ENCODE peak calls at places on chromosomes 5 and 9, in ten cellular contexts. One of them, this sample, is unnamed.

GRCh38 chr5:149549461-149550266 is 1.6 kb downstream of the CSNK1A1 start:
- DNase-seq in AG04449: no peak
- DNase-seq in H1: no peak
- DNase-seq in IMR-90: peak
- DNase-seq in activated CD8-positive, alpha-beta T cell treated with anti-CD3 and anti-CD28 coated beads for 36 hours: peak
- DNase-seq in GM20000: peak
- DNase-seq in dorsolateral prefrontal cortex: no peak
- DNase-seq in A673: peak
- DNase-seq in tibial artery: no peak
- DNase-seq in natural killer cell: no peak
- DNase-seq in this sample: peak

GRCh38 chr5:6162175-6162574 is 216.2 kb downstream of the MED10 start:
- DNase-seq in AG04449: no peak
- DNase-seq in H1: no peak
- DNase-seq in IMR-90: no peak
- DNase-seq in activated CD8-positive, alpha-beta T cell treated with anti-CD3 and anti-CD28 coated beads for 36 hours: no peak
- DNase-seq in GM20000: no peak
- DNase-seq in dorsolateral prefrontal cortex: no peak
- DNase-seq in A673: no peak
- DNase-seq in tibial artery: no peak
- DNase-seq in natural killer cell: no peak
- DNase-seq in this sample: no peak

GRCh38 chr5:169837686-169838085 is 142.6 kb downstream of the INSYN2B start:
- DNase-seq in AG04449: no peak
- DNase-seq in H1: no peak
- DNase-seq in IMR-90: no peak
- DNase-seq in activated CD8-positive, alpha-beta T cell treated with anti-CD3 and anti-CD28 coated beads for 36 hours: no peak
- DNase-seq in GM20000: no peak
- DNase-seq in dorsolateral prefrontal cortex: no peak
- DNase-seq in A673: no peak
- DNase-seq in tibial artery: no peak
- DNase-seq in natural killer cell: no peak
- DNase-seq in this sample: no peak

GRCh38 chr5:25393321-25393720 is 748.5 kb upstream of the CDH10 start:
- DNase-seq in AG04449: no peak
- DNase-seq in H1: no peak
- DNase-seq in IMR-90: no peak
- DNase-seq in activated CD8-positive, alpha-beta T cell treated with anti-CD3 and anti-CD28 coated beads for 36 hours: no peak
- DNase-seq in GM20000: no peak
- DNase-seq in dorsolateral prefrontal cortex: no peak
- DNase-seq in A673: no peak
- DNase-seq in tibial artery: no peak
- DNase-seq in natural killer cell: no peak
- DNase-seq in this sample: no peak

GRCh38 chr5:141747152-141747640 is 65.2 kb upstream of the ARAP3 start:
- DNase-seq in AG04449: no peak
- DNase-seq in H1: peak
- DNase-seq in IMR-90: peak
- DNase-seq in activated CD8-positive, alpha-beta T cell treated with anti-CD3 and anti-CD28 coated beads for 36 hours: no peak
- DNase-seq in GM20000: no peak
- DNase-seq in dorsolateral prefrontal cortex: peak
- DNase-seq in A673: peak
- DNase-seq in tibial artery: peak
- DNase-seq in natural killer cell: no peak
- DNase-seq in this sample: peak

GRCh38 chr9:5632540-5632939 is 3.6 kb downstream of the RIC1 start:
- DNase-seq in AG04449: no peak
- DNase-seq in H1: no peak
- DNase-seq in IMR-90: no peak
- DNase-seq in activated CD8-positive, alpha-beta T cell treated with anti-CD3 and anti-CD28 coated beads for 36 hours: no peak
- DNase-seq in GM20000: no peak
- DNase-seq in dorsolateral prefrontal cortex: no peak
- DNase-seq in A673: no peak
- DNase-seq in tibial artery: no peak
- DNase-seq in natural killer cell: no peak
- DNase-seq in this sample: no peak

GRCh38 chr9:77597057-77597456 is 51.1 kb downstream of the GNA14 start:
- DNase-seq in AG04449: no peak
- DNase-seq in H1: no peak
- DNase-seq in IMR-90: no peak
- DNase-seq in activated CD8-positive, alpha-beta T cell treated with anti-CD3 and anti-CD28 coated beads for 36 hours: no peak
- DNase-seq in GM20000: no peak
- DNase-seq in dorsolateral prefrontal cortex: no peak
- DNase-seq in A673: no peak
- DNase-seq in tibial artery: no peak
- DNase-seq in natural killer cell: no peak
- DNase-seq in this sample: no peak

GRCh38 chr5:89263846-89264245 is 380.9 kb upstream of the MEF2C start:
- DNase-seq in AG04449: no peak
- DNase-seq in H1: no peak
- DNase-seq in IMR-90: no peak
- DNase-seq in activated CD8-positive, alpha-beta T cell treated with anti-CD3 and anti-CD28 coated beads for 36 hours: no peak
- DNase-seq in GM20000: no peak
- DNase-seq in dorsolateral prefrontal cortex: no peak
- DNase-seq in A673: no peak
- DNase-seq in tibial artery: no peak
- DNase-seq in natural killer cell: no peak
- DNase-seq in this sample: no peak

GRCh38 chr9:78666818-78667429 is 370.0 kb downstream of the PSAT1 start:
- DNase-seq in AG04449: no peak
- DNase-seq in H1: no peak
- DNase-seq in IMR-90: peak
- DNase-seq in activated CD8-positive, alpha-beta T cell treated with anti-CD3 and anti-CD28 coated beads for 36 hours: no peak
- DNase-seq in GM20000: no peak
- DNase-seq in dorsolateral prefrontal cortex: no peak
- DNase-seq in A673: no peak
- DNase-seq in tibial artery: no peak
- DNase-seq in natural killer cell: no peak
- DNase-seq in this sample: peak

GRCh38 chr9:29882767-29883166 is 2309.5 kb upstream of the C9orf72 start:
- DNase-seq in AG04449: no peak
- DNase-seq in H1: no peak
- DNase-seq in IMR-90: no peak
- DNase-seq in activated CD8-positive, alpha-beta T cell treated with anti-CD3 and anti-CD28 coated beads for 36 hours: no peak
- DNase-seq in GM20000: no peak
- DNase-seq in dorsolateral prefrontal cortex: no peak
- DNase-seq in A673: no peak
- DNase-seq in tibial artery: no peak
- DNase-seq in natural killer cell: no peak
- DNase-seq in this sample: no peak

GRCh38 chr5:167801999-167802398 is 489.4 kb upstream of the WWC1 start:
- DNase-seq in AG04449: no peak
- DNase-seq in H1: no peak
- DNase-seq in IMR-90: no peak
- DNase-seq in activated CD8-positive, alpha-beta T cell treated with anti-CD3 and anti-CD28 coated beads for 36 hours: no peak
- DNase-seq in GM20000: no peak
- DNase-seq in dorsolateral prefrontal cortex: no peak
- DNase-seq in A673: no peak
- DNase-seq in tibial artery: no peak
- DNase-seq in natural killer cell: no peak
- DNase-seq in this sample: no peak

GRCh38 chr9:96441798-96442445 is 8.0 kb upstream of the HABP4 start:
- DNase-seq in AG04449: no peak
- DNase-seq in H1: no peak
- DNase-seq in IMR-90: peak
- DNase-seq in activated CD8-positive, alpha-beta T cell treated with anti-CD3 and anti-CD28 coated beads for 36 hours: no peak
- DNase-seq in GM20000: peak
- DNase-seq in dorsolateral prefrontal cortex: no peak
- DNase-seq in A673: peak
- DNase-seq in tibial artery: no peak
- DNase-seq in natural killer cell: no peak
- DNase-seq in this sample: peak

GRCh38 chr5:157108961-157109360 is at the start of gene HAVCR2:
- DNase-seq in AG04449: no peak
- DNase-seq in H1: no peak
- DNase-seq in IMR-90: no peak
- DNase-seq in activated CD8-positive, alpha-beta T cell treated with anti-CD3 and anti-CD28 coated beads for 36 hours: peak
- DNase-seq in GM20000: peak
- DNase-seq in dorsolateral prefrontal cortex: no peak
- DNase-seq in A673: no peak
- DNase-seq in tibial artery: peak
- DNase-seq in natural killer cell: peak
- DNase-seq in this sample: no peak

GRCh38 chr5:135944967-135945560 is 9.7 kb downstream of the LECT2 start:
- DNase-seq in AG04449: peak
- DNase-seq in H1: no peak
- DNase-seq in IMR-90: peak
- DNase-seq in activated CD8-positive, alpha-beta T cell treated with anti-CD3 and anti-CD28 coated beads for 36 hours: peak
- DNase-seq in GM20000: peak
- DNase-seq in dorsolateral prefrontal cortex: no peak
- DNase-seq in A673: peak
- DNase-seq in tibial artery: no peak
- DNase-seq in natural killer cell: no peak
- DNase-seq in this sample: peak

DNA sequence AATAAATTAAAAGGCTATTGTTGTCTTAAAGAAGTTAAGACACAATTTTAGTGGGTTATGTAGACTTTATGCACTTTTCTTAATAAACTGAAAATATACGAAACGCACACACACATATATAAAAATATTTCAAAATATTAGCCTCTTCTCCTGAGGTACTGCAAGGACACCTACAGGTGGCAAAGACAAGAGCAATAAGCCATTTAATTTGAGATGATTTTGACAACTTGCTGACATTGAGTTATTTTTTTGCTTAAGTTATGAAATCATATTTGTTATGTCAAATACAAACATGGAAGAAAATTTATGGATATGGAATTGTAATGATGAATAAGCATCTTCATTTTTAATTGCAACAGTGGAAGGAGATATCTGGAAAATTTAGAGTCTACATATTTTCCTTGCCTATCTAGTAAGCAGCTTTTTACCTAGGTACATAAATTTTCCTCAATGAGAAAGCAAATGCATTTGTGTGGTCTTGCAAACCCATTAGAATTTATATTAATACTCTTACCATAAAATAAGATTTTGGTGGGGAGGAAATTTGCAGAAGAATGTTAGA is 301.6 kb downstream of the ISL1 start:
- DNase-seq in AG04449: no peak
- DNase-seq in H1: no peak
- DNase-seq in IMR-90: no peak
- DNase-seq in activated CD8-positive, alpha-beta T cell treated with anti-CD3 and anti-CD28 coated beads for 36 hours: no peak
- DNase-seq in GM20000: no peak
- DNase-seq in dorsolateral prefrontal cortex: no peak
- DNase-seq in A673: no peak
- DNase-seq in tibial artery: no peak
- DNase-seq in natural killer cell: no peak
- DNase-seq in this sample: peak
- TF ChIP-seq CTCF in AG04449: no peak
- TF ChIP-seq CTCF in H1: no peak
- TF ChIP-seq CTCF in IMR-90: no peak
- TF ChIP-seq CTCF in activated CD8-positive, alpha-beta T cell treated with anti-CD3 and anti-CD28 coated beads for 36 hours: no peak
- TF ChIP-seq CTCF in GM20000: no peak
- TF ChIP-seq CTCF in dorsolateral prefrontal cortex: no peak
- TF ChIP-seq CTCF in A673: no peak
- TF ChIP-seq CTCF in tibial artery: no peak
- TF ChIP-seq CTCF in natural killer cell: no peak
- TF ChIP-seq CTCF in this sample: peak

GRCh38 chr5:64682608-64683007 is 7.7 kb upstream of the SHISAL2B start:
- DNase-seq in AG04449: no peak
- DNase-seq in H1: no peak
- DNase-seq in IMR-90: no peak
- DNase-seq in activated CD8-positive, alpha-beta T cell treated with anti-CD3 and anti-CD28 coated beads for 36 hours: no peak
- DNase-seq in GM20000: no peak
- DNase-seq in dorsolateral prefrontal cortex: no peak
- DNase-seq in A673: no peak
- DNase-seq in tibial artery: no peak
- DNase-seq in natural killer cell: no peak
- DNase-seq in this sample: no peak

GRCh38 chr5:64678400-64678799 is 11.9 kb upstream of the SHISAL2B start:
- DNase-seq in AG04449: no peak
- DNase-seq in H1: no peak
- DNase-seq in IMR-90: no peak
- DNase-seq in activated CD8-positive, alpha-beta T cell treated with anti-CD3 and anti-CD28 coated beads for 36 hours: no peak
- DNase-seq in GM20000: no peak
- DNase-seq in dorsolateral prefrontal cortex: no peak
- DNase-seq in A673: no peak
- DNase-seq in tibial artery: no peak
- DNase-seq in natural killer cell: no peak
- DNase-seq in this sample: no peak

GRCh38 chr5:64680289-64680688 is 10.0 kb upstream of the SHISAL2B start:
- DNase-seq in AG04449: no peak
- DNase-seq in H1: no peak
- DNase-seq in IMR-90: no peak
- DNase-seq in activated CD8-positive, alpha-beta T cell treated with anti-CD3 and anti-CD28 coated beads for 36 hours: peak
- DNase-seq in GM20000: no peak
- DNase-seq in dorsolateral prefrontal cortex: no peak
- DNase-seq in A673: peak
- DNase-seq in tibial artery: no peak
- DNase-seq in natural killer cell: no peak
- DNase-seq in this sample: peak
- TF ChIP-seq CTCF in AG04449: no peak
- TF ChIP-seq CTCF in H1: peak
- TF ChIP-seq CTCF in IMR-90: peak
- TF ChIP-seq CTCF in activated CD8-positive, alpha-beta T cell treated with anti-CD3 and anti-CD28 coated beads for 36 hours: no peak
- TF ChIP-seq CTCF in GM20000: no peak
- TF ChIP-seq CTCF in dorsolateral prefrontal cortex: no peak
- TF ChIP-seq CTCF in A673: peak
- TF ChIP-seq CTCF in tibial artery: no peak
- TF ChIP-seq CTCF in natural killer cell: no peak
- TF ChIP-seq CTCF in this sample: peak

DNA sequence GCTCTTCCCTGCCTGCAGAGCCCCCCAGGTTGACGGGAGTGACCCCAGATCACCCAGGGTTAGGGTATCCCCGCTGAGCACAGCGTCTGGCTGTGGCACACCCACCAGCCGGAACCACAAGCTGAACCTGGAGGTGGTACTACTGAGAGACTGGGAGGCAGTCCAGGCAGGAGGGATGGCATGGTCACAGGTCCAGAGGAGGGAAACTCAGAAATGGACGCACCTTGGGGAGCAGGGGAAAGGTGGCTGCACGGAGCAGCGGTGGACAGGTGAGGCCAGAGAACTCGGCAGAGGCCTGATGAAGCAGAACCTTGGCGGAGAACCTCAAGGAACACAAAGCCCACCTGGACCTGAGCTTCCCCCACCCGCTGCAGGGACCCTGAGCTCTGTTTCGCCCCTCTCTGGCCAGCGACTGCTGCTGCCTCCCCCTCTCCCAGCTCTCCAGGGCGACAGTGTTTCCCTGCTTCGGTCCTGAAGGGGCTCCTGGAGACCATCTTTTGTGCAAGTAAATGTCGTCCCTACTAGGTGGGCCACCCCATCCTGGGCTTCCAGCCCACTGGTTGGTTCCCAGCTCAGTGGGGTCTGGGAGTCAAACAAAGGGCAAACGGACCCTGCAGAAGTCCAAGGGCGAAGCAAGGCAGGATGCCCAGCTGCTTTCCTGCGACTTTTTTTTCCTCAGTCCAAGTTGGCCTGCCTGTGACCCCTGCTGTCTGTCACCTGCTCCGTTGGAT is 845 bp downstream of the ADGRD2 start:
- DNase-seq in AG04449: no peak
- DNase-seq in H1: no peak
- DNase-seq in IMR-90: no peak
- DNase-seq in activated CD8-positive, alpha-beta T cell treated with anti-CD3 and anti-CD28 coated beads for 36 hours: no peak
- DNase-seq in GM20000: peak
- DNase-seq in dorsolateral prefrontal cortex: no peak
- DNase-seq in A673: no peak
- DNase-seq in tibial artery: peak
- DNase-seq in natural killer cell: no peak
- DNase-seq in this sample: no peak
- TF ChIP-seq CTCF in AG04449: no peak
- TF ChIP-seq CTCF in H1: no peak
- TF ChIP-seq CTCF in IMR-90: no peak
- TF ChIP-seq CTCF in activated CD8-positive, alpha-beta T cell treated with anti-CD3 and anti-CD28 coated beads for 36 hours: no peak
- TF ChIP-seq CTCF in GM20000: no peak
- TF ChIP-seq CTCF in dorsolateral prefrontal cortex: no peak
- TF ChIP-seq CTCF in A673: no peak
- TF ChIP-seq CTCF in tibial artery: no peak
- TF ChIP-seq CTCF in natural killer cell: no peak
- TF ChIP-seq CTCF in this sample: no peak

GRCh38 chr9:87148391-87149237 is 201.3 kb upstream of the GAS1 start:
- DNase-seq in AG04449: no peak
- DNase-seq in H1: peak
- DNase-seq in IMR-90: peak
- DNase-seq in activated CD8-positive, alpha-beta T cell treated with anti-CD3 and anti-CD28 coated beads for 36 hours: no peak
- DNase-seq in GM20000: no peak
- DNase-seq in dorsolateral prefrontal cortex: peak
- DNase-seq in A673: peak
- DNase-seq in tibial artery: peak
- DNase-seq in natural killer cell: no peak
- DNase-seq in this sample: no peak
- TF ChIP-seq CTCF in AG04449: no peak
- TF ChIP-seq CTCF in H1: no peak
- TF ChIP-seq CTCF in IMR-90: peak
- TF ChIP-seq CTCF in activated CD8-positive, alpha-beta T cell treated with anti-CD3 and anti-CD28 coated beads for 36 hours: no peak
- TF ChIP-seq CTCF in GM20000: no peak
- TF ChIP-seq CTCF in dorsolateral prefrontal cortex: peak
- TF ChIP-seq CTCF in A673: no peak
- TF ChIP-seq CTCF in tibial artery: no peak
- TF ChIP-seq CTCF in natural killer cell: no peak
- TF ChIP-seq CTCF in this sample: no peak